ENCODE peak calls at places on chromosomes 2 and 18, in eight cellular contexts. C is WTC11; Y is aorta; I is tibial artery; O is naive thymus-derived CD8-positive, alpha-beta T cell; D is anterior cingulate cortex; T is GM06990; R is head of caudate nucleus. H is an unnamed sample.

GRCh38 chr18:681985-682384 is 24.5 kb downstream of the TYMS start:
- DNase-seq in Y (no peak), I (no peak), C (no peak), R (no peak), O (peak), T (no peak), D (no peak), H (peak)

GRCh38 chr2:71789556-71790219 is 336.3 kb downstream of the DYSF start:
- DNase-seq in T (no peak), C (no peak), D (no peak), Y (no peak), I (no peak), R (no peak), O (no peak), H (no peak)

GRCh38 chr2:226495466-226496161 is 304.0 kb downstream of the IRS1 start:
- DNase-seq in O (no peak), R (no peak), I (no peak), C (no peak), T (no peak), D (no peak), Y (no peak), H (no peak)

GRCh38 chr2:217934321-217935131 is 68.3 kb downstream of the TNS1 start:
- DNase-seq in I (peak), D (peak), T (no peak), Y (peak), O (no peak), R (no peak), C (no peak), H (no peak)

GRCh38 chr18:39274535-39274934 is 1708.9 kb upstream of the CELF4 start:
- DNase-seq in T (no peak), D (no peak), Y (no peak), O (no peak), R (no peak), I (no peak), C (no peak), H (no peak)

GRCh38 chr2:216757532-216757931 is 62.2 kb upstream of the IGFBP5 start:
- DNase-seq in D (no peak), I (no peak), R (no peak), C (no peak), T (no peak), O (no peak), Y (no peak), H (no peak)

GRCh38 chr18:36424741-36425142 is 127.2 kb downstream of the FHOD3 start:
- DNase-seq in I (no peak), O (no peak), R (no peak), C (no peak), T (no peak), D (no peak), Y (no peak), H (no peak)

GRCh38 chr2:179861027-179861776 is at the start of gene ZNF385B:
- DNase-seq in O (no peak), Y (peak), T (peak), R (peak), I (peak), C (peak), D (peak), H (no peak)

GRCh38 chr18:7116001-7116831 is 1.4 kb downstream of the LAMA1 start:
- DNase-seq in R (no peak), Y (no peak), C (peak), O (no peak), I (no peak), T (no peak), D (no peak), H (no peak)

GRCh38 chr2:213846856-213847255 is 562.6 kb downstream of the SPAG16 start:
- DNase-seq in T (no peak), Y (no peak), I (no peak), R (no peak), C (no peak), O (no peak), D (no peak), H (no peak)

GRCh38 chr2:96353606-96354095 is 18.1 kb downstream of the NCAPH start:
- DNase-seq in I (peak), Y (no peak), C (no peak), D (no peak), R (no peak), T (no peak), O (no peak), H (no peak)

GRCh38 chr18:70415823-70416488 is 127.1 kb downstream of the SOCS6 start:
- DNase-seq in R (no peak), T (no peak), O (no peak), D (no peak), Y (no peak), C (no peak), I (no peak), H (no peak)

GRCh38 chr2:118266086-118266485 is 177.8 kb downstream of the INSIG2 start:
- DNase-seq in O (no peak), D (no peak), R (no peak), T (no peak), Y (no peak), C (no peak), I (no peak), H (no peak)

GRCh38 chr2:240556553-240557100 is 1.2 kb downstream of the ANKMY1 start:
- DNase-seq in R (peak), Y (peak), C (peak), D (no peak), I (no peak), O (peak), T (peak), H (peak)

GRCh38 chr2:238985036-238985729 is 137.3 kb downstream of the TWIST2 start:
- DNase-seq in T (no peak), D (no peak), Y (no peak), C (no peak), I (no peak), R (no peak), O (no peak), H (no peak)

GRCh38 chr2:37377187-37377532 is 32.7 kb downstream of the QPCT start:
- DNase-seq in O (no peak), I (peak), T (peak), Y (no peak), R (no peak), D (no peak), C (no peak), H (peak)